ENCODE peak calls at places on chromosomes 7 and 10, in ten cellular contexts. E is coronary artery, A is OCI-LY7, F is fibroblast of pulmonary artery, O is cardiac muscle cell, S is lower lobe of right lung, L is Calu3, Q is uterus, C is psoas muscle, M is IMR-90. Y is an unnamed sample.

GRCh38 chr10:68560201-68560915 is at the start of gene TET1:
- DNase-seq in C (peak), A (peak), F (peak), O (peak), S (no peak), M (peak), E (no peak), Q (peak), L (peak), Y (peak)

GRCh38 chr7:112771166-112771565 is 19.0 kb downstream of the TMEM168 start:
- DNase-seq in A (no peak), O (no peak), Q (no peak), F (no peak), E (no peak), L (no peak), S (no peak), M (no peak), C (no peak), Y (no peak)

GRCh38 chr10:17214991-17215781 is 12.9 kb upstream of the VIM start:
- DNase-seq in Q (peak), S (no peak), O (peak), A (no peak), L (no peak), M (peak), F (peak), C (no peak), E (peak), Y (peak)

GRCh38 chr10:100562008-100562672 is 26.4 kb downstream of the HIF1AN start:
- DNase-seq in O (peak), Q (no peak), C (peak), A (no peak), M (peak), E (no peak), L (peak), S (peak), F (peak), Y (peak)

GRCh38 chr10:34539533-34540315 is 275.4 kb downstream of the PARD3 start:
- DNase-seq in Q (no peak), L (no peak), C (no peak), O (peak), E (no peak), S (no peak), A (no peak), M (no peak), F (peak), Y (peak)

GRCh38 chr10:109245821-109246220 is 677.5 kb downstream of the XPNPEP1 start:
- DNase-seq in E (no peak), O (no peak), F (no peak), S (no peak), C (no peak), M (no peak), Q (no peak), A (no peak), L (no peak), Y (no peak)

GRCh38 chr7:139407555-139407954 is 47.9 kb downstream of the LUC7L2 start:
- DNase-seq in L (no peak), M (no peak), C (no peak), O (no peak), Q (no peak), F (no peak), S (no peak), E (no peak), A (no peak), Y (no peak)

GRCh38 chr7:66236713-66237303 is 31.7 kb downstream of the TPST1 start:
- DNase-seq in A (no peak), E (no peak), L (no peak), F (no peak), Q (no peak), C (no peak), M (no peak), O (no peak), S (no peak), Y (peak)

GRCh38 chr7:45013465-45013967 is 13.5 kb downstream of the CCM2 start:
- DNase-seq in Q (no peak), C (no peak), M (no peak), L (no peak), O (no peak), E (no peak), S (no peak), A (no peak), F (no peak), Y (no peak)

GRCh38 chr10:97508342-97508741 is 9.6 kb downstream of the UBTD1 start:
- DNase-seq in F (peak), A (no peak), O (peak), C (no peak), Q (no peak), S (no peak), L (no peak), E (no peak), M (peak), Y (peak)

GRCh38 chr7:101772508-101773306 is 44.7 kb upstream of the CUX1 start:
- DNase-seq in Q (no peak), A (no peak), O (no peak), M (no peak), E (no peak), S (no peak), C (no peak), F (no peak), L (no peak), Y (no peak)

GRCh38 chr7:94190599-94191061 is 186.5 kb upstream of the BET1 start:
- DNase-seq in C (no peak), M (peak), O (peak), A (no peak), Q (no peak), L (peak), F (peak), S (no peak), E (no peak), Y (peak)

GRCh38 chr10:21364196-21365114 is 161.0 kb downstream of the SKIDA1 start:
- DNase-seq in Q (no peak), M (peak), C (no peak), A (no peak), S (no peak), F (peak), L (peak), O (peak), E (no peak), Y (peak)

GRCh38 chr7:73918926-73919693 is 58.2 kb downstream of the TMEM270 start:
- DNase-seq in O (no peak), A (no peak), L (no peak), F (no peak), C (no peak), M (no peak), E (no peak), S (peak), Q (no peak), Y (no peak)

GRCh38 chr10:14674376-14675050 is 100.2 kb downstream of the FAM107B start:
- DNase-seq in A (no peak), L (peak), M (no peak), E (no peak), O (no peak), F (no peak), S (no peak), C (no peak), Q (no peak), Y (no peak)

GRCh38 chr7:38318803-38319416 is 45.5 kb upstream of the TARP start:
- DNase-seq in C (no peak), M (peak), E (no peak), F (peak), A (peak), Q (peak), L (peak), S (no peak), O (peak), Y (peak)

DNA sequence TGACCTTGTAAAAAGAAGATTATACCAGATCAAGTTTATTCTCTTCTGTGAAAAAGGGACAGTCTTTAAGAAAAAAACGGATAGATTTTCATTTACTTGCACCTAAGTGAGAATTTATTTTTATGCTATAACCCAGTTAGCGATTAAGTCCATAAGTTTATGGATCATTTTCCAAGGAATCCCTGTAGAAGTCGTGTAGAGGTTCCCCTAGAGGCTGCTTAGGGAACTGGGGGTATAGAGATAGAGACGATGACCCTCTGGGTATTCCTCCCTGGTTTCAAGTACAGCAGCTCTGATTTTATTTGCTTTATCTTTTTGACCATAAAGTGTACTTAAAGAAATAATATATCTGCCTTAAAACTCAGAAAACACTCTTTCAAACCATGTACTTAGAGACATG is 648.4 kb upstream of the LRRTM3 start:
- DNase-seq in S (no peak), C (no peak), L (no peak), E (no peak), M (no peak), A (no peak), F (no peak), Q (no peak), O (no peak), Y (no peak)
- TF ChIP-seq CTCF in S (no peak), C (no peak), L (peak), E (no peak), M (no peak), A (no peak), F (no peak), Q (no peak), O (no peak), Y (no peak)

DNA sequence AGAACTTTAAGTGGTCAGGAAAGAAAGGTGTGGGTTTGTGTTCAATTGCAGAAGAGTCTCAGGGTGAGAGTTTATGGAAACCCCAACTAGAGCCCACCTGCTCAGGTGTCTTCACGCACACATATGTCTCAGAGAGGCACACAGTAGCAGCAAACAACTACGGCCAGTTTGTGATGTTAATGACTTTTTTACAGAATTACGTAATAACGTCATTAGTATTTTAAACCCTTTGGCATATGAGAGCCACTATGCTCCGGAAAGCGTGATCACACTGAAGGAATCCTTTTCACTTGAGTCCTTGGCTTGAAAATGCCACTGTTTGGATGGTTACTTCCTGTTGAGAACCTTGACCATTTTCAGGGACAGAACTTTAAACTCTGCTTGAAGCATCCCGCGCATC is 204.0 kb downstream of the PTPRN2 start:
- DNase-seq in S (no peak), O (no peak), Q (no peak), C (no peak), M (no peak), L (no peak), E (no peak), A (no peak), F (no peak), Y (no peak)
- TF ChIP-seq CTCF in S (no peak), O (no peak), Q (no peak), C (no peak), M (no peak), L (no peak), E (no peak), A (no peak), F (no peak), Y (no peak)

DNA sequence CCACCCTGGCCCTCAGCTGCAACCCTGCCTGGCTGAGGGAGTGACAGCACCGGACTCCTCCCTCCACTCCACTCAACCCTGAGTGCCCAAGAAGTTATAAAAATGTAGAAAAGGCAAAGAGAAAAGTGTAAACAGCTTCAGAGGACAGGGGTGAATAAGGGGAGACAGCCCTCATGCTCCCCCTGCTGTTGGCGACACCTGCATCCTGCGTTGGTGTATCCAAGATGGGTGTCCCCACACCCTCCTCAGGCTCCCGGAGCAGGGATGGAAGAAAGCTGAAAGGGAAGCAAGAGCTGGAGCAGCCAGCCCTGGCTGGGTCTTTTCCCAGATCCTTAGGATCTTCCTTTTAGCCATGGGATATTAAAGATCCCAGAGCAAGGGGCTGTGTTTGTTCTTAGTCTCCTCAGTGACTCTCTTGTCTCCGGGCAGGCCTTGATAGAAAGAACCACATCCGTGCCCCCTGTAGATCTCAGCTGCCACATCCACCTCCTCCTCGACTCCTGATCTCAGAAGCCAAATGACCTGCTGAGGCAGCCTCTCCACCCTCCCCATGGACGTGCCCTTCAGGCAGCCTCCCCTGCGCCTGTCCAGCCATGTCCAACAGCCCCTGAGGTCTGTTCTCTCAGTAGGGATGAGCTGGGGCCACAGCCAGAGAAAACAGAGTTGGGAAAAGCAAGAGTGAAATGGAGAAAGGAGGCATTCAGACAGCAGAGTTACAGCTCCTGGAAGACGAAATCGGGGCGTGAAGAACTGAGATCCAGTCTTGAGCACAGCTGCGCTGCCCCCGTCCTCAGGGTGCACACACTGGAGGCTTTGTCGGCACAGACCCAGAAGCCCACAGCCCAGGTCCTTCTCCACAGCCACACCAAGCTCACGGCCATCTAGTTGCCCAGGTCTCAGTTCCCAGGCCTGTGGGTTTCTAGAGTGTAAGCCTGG is 6.8 kb downstream of the FAM131B start:
- DNase-seq in F (no peak), Q (no peak), M (no peak), A (peak), O (no peak), L (no peak), C (no peak), E (no peak), S (no peak), Y (no peak)
- TF ChIP-seq CTCF in F (no peak), Q (no peak), M (no peak), A (peak), O (no peak), L (no peak), C (no peak), E (no peak), S (no peak), Y (no peak)

DNA sequence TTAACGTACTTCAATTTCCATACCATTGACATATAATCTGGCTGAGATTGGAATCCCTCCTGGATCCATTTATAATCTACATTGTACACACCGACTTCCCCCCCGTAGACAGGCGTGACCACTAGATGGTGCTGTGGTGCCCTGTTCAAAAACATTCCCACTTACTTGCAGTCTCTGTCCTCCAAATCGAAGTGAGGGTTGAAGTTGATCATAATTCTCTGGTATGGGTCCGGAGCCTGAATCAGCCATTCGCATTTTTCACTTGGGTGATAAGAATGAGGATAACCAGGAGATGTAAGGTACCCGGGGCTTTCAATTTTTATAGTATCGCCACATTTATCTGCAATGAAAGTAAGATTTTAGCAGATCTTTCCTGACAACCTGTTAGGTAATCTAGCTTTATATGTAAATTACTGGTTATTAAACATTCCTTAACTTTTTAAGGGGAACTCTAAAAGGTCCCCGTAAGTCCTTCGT is 3.9 kb downstream of the NRP1 start:
- DNase-seq in Q (peak), M (peak), A (peak), S (peak), L (peak), E (peak), F (peak), O (peak), C (peak), Y (peak)
- TF ChIP-seq CTCF in Q (peak), M (peak), A (peak), S (peak), L (peak), E (peak), F (peak), O (peak), C (peak), Y (peak)

GRCh38 chr10:71212249-71213126 is at the start of gene UNC5B:
- DNase-seq in C (peak), S (peak), E (peak), M (peak), A (peak), L (peak), O (peak), F (peak), Q (peak), Y (peak)

GRCh38 chr10:71209324-71210030 is 2.9 kb upstream of the UNC5B start:
- DNase-seq in L (no peak), Q (no peak), E (peak), A (no peak), C (no peak), O (no peak), M (no peak), S (no peak), F (no peak), Y (no peak)

GRCh38 chr10:71211759-71212248 is 566 bp upstream of the UNC5B start:
- DNase-seq in C (no peak), A (no peak), Q (no peak), M (no peak), O (no peak), L (no peak), S (no peak), F (no peak), E (no peak), Y (no peak)

GRCh38 chr10:71210031-71210871 is 2.1 kb upstream of the UNC5B start:
- DNase-seq in E (peak), F (no peak), A (no peak), O (no peak), L (no peak), S (no peak), Q (no peak), M (no peak), C (no peak), Y (no peak)

GRCh38 chr10:71211053-71211452 is 1.3 kb upstream of the UNC5B start:
- DNase-seq in F (no peak), S (no peak), A (no peak), M (no peak), Q (no peak), O (no peak), L (no peak), E (peak), C (no peak), Y (no peak)
- TF ChIP-seq CTCF in F (no peak), S (no peak), A (no peak), M (no peak), Q (no peak), O (no peak), L (no peak), E (no peak), C (no peak), Y (no peak)

GRCh38 chr10:60335708-60336107 is 54.0 kb downstream of the ANK3 start:
- DNase-seq in E (no peak), M (no peak), F (no peak), O (no peak), Q (no peak), L (peak), C (no peak), S (no peak), A (no peak), Y (no peak)
- TF ChIP-seq CTCF in E (no peak), M (no peak), F (peak), O (peak), Q (no peak), L (no peak), C (no peak), S (no peak), A (peak), Y (no peak)

DNA sequence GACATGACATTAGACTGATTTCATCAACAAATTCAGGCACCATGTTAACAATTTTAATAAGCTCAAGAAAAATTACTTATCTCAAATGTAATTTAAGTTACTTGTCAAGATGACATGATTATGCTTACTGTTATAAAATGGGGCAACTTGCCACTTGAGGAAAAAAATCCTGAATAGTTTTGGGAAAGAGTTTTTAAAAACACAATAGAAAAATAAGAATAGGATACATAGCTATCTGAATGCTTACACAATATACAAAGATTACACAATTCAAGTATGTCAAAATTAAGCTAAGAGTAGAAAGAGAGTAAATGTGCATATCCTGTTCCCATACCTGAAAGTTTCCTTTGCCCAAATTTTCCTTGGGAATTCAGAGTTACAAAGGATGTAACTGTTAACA is 85.4 kb downstream of the RNF32 start:
- DNase-seq in O (peak), F (peak), L (no peak), A (no peak), C (no peak), M (no peak), S (no peak), Q (no peak), E (no peak), Y (no peak)
- TF ChIP-seq CTCF in O (no peak), F (no peak), L (no peak), A (no peak), C (no peak), M (no peak), S (no peak), Q (no peak), E (no peak), Y (no peak)

Y was measured in AG10803.